ENCODE peak calls at places on chromosomes 2 and 18, in four cellular contexts. N, M, I and X are unnamed samples.

GRCh38 chr18:45775241-45775676 is 50.2 kb upstream of the SIGLEC15 start:
- DNase-seq in N (peak), M (no peak), I (no peak), X (no peak)

GRCh38 chr2:11842324-11842723 is 95.9 kb downstream of the LPIN1 start:
- DNase-seq in N (no peak), M (no peak), I (no peak), X (no peak)

GRCh38 chr2:131143803-131144202 is 38.7 kb downstream of the PLEKHB2 start:
- DNase-seq in N (no peak), M (no peak), I (no peak), X (no peak)

GRCh38 chr2:3246928-3247714 is 130.5 kb downstream of the EIPR1 start:
- DNase-seq in N (no peak), M (no peak), I (no peak), X (no peak)

GRCh38 chr18:8717011-8717770 is 11.8 kb downstream of the MTCL1 start:
- DNase-seq in N (no peak), M (no peak), I (no peak), X (no peak)

GRCh38 chr18:24862225-24862893 is 401.9 kb downstream of the HRH4 start:
- DNase-seq in N (no peak), M (no peak), I (no peak), X (no peak)

GRCh38 chr2:73494031-73494430 is 108.4 kb downstream of the ALMS1 start:
- DNase-seq in N (no peak), M (no peak), I (no peak), X (no peak)

GRCh38 chr2:10172033-10172865 is 49.7 kb downstream of the RRM2 start:
- DNase-seq in N (no peak), M (no peak), I (no peak), X (no peak)

GRCh38 chr2:239944706-239945551 is 80.2 kb downstream of the NDUFA10 start:
- DNase-seq in N (no peak), M (no peak), I (no peak), X (no peak)

GRCh38 chr2:173755798-173756197 is 209.4 kb downstream of the SP3 start:
- DNase-seq in N (no peak), M (no peak), I (no peak), X (no peak)

GRCh38 chr2:215681799-215682594 is 246.1 kb upstream of the FN1 start:
- DNase-seq in N (no peak), M (no peak), I (no peak), X (no peak)

GRCh38 chr2:231666171-231667095 is 41.9 kb upstream of the PTMA start:
- DNase-seq in N (no peak), M (peak), I (no peak), X (peak)

GRCh38 chr18:39594206-39594605 is 2028.6 kb upstream of the CELF4 start:
- DNase-seq in N (no peak), M (no peak), I (no peak), X (no peak)

GRCh38 chr2:44120428-44120827 is 48.2 kb upstream of the PPM1B start:
- DNase-seq in N (no peak), M (no peak), I (no peak), X (no peak)

GRCh38 chr2:45008296-45009129 is 739 bp downstream of the SIX2 start:
- DNase-seq in N (no peak), M (no peak), I (no peak), X (peak)

GRCh38 chr2:28471214-28471613 is 24.6 kb upstream of the PLB1 start:
- DNase-seq in N (no peak), M (no peak), I (no peak), X (no peak)

GRCh38 chr2:39996653-39997080 is 217.6 kb upstream of the THUMPD2 start:
- DNase-seq in N (no peak), M (no peak), I (no peak), X (no peak)

GRCh38 chr2:186503827-186504606 is 18.0 kb downstream of the ZC3H15 start:
- DNase-seq in N (no peak), M (no peak), I (no peak), X (no peak)

GRCh38 chr2:224518806-224519580 is 66.2 kb downstream of the CUL3 start:
- DNase-seq in N (no peak), M (no peak), I (no peak), X (no peak)

GRCh38 chr2:77831878-77832277 is 309.7 kb upstream of the LRRTM4 start:
- DNase-seq in N (no peak), M (no peak), I (no peak), X (no peak)

GRCh38 chr18:35564795-35565453 is 16.6 kb upstream of the GALNT1 start:
- DNase-seq in N (no peak), M (no peak), I (no peak), X (no peak)

GRCh38 chr2:213065583-213066444 is 85.6 kb downstream of the IKZF2 start:
- DNase-seq in N (no peak), M (no peak), I (no peak), X (peak)

GRCh38 chr18:59874166-59874565 is 25.6 kb upstream of the PMAIP1 start:
- DNase-seq in N (no peak), M (no peak), I (no peak), X (no peak)

GRCh38 chr2:12701786-12702660 is 14.7 kb upstream of the TRIB2 start:
- DNase-seq in N (no peak), M (no peak), I (no peak), X (no peak)

GRCh38 chr2:74379851-74380789 is at the start of gene DCTN1:
- DNase-seq in N (no peak), M (peak), I (no peak), X (peak)

GRCh38 chr2:118148809-118149208 is 60.5 kb downstream of the INSIG2 start:
- DNase-seq in N (no peak), M (no peak), I (no peak), X (no peak)

GRCh38 chr2:10327896-10328666 is 25.4 kb downstream of the HPCAL1 start:
- DNase-seq in N (no peak), M (no peak), I (no peak), X (no peak)

GRCh38 chr2:15954761-15955160 is 14.4 kb downstream of the MYCN start:
- DNase-seq in N (no peak), M (no peak), I (no peak), X (no peak)

GRCh38 chr18:49922228-49922627 is 108.9 kb upstream of the ACAA2 start:
- DNase-seq in N (no peak), M (no peak), I (no peak), X (no peak)

GRCh38 chr2:43594875-43595274 is 963 bp downstream of the THADA start:
- DNase-seq in N (no peak), M (no peak), I (no peak), X (no peak)

GRCh38 chr2:153519260-153519875 is 40.8 kb upstream of the RPRM start:
- DNase-seq in N (peak), M (no peak), I (no peak), X (peak)

GRCh38 chr2:124027182-124027581 is 2.1 kb downstream of the CNTNAP5 start:
- DNase-seq in N (no peak), M (no peak), I (peak), X (peak)

GRCh38 chr2:11679491-11680130 is 9.6 kb upstream of the NTSR2 start:
- DNase-seq in N (no peak), M (no peak), I (no peak), X (no peak)